ENCODE peak calls at places on chromosomes 5 and 9, in five cellular contexts. G is SK-N-SH, F is GM23338, D is HCT116, N is OCI-LY7. M is an unnamed sample.

GRCh38 chr5:94396687-94397086 is 221.7 kb downstream of the KIAA0825 start:
- DNase-seq in G (no peak), F (no peak), D (no peak), N (no peak), M (no peak)

GRCh38 chr5:140261403-140262171 is 41.3 kb downstream of the PFDN1 start:
- DNase-seq in G (no peak), F (no peak), D (peak), N (no peak), M (peak)

GRCh38 chr5:3394877-3395599 is 200.6 kb upstream of the IRX1 start:
- DNase-seq in G (no peak), F (no peak), D (no peak), N (no peak), M (no peak)

GRCh38 chr5:151164687-151165392 is 7.3 kb upstream of the ANXA6 start:
- DNase-seq in G (peak), F (peak), D (peak), N (peak), M (peak)

GRCh38 chr5:96157077-96157780 is 195.6 kb upstream of the ELL2 start:
- DNase-seq in G (no peak), F (no peak), D (no peak), N (no peak), M (peak)

GRCh38 chr5:84378961-84379360 is 5.7 kb downstream of the EDIL3 start:
- DNase-seq in G (no peak), F (no peak), D (no peak), N (no peak), M (no peak)

GRCh38 chr5:163619273-163619672 is 113.9 kb downstream of the MAT2B start:
- DNase-seq in G (no peak), F (no peak), D (no peak), N (no peak), M (no peak)

GRCh38 chr9:95425910-95426551 is 90.7 kb downstream of the PTCH1 start:
- DNase-seq in G (no peak), F (no peak), D (no peak), N (peak), M (peak)

GRCh38 chr5:173791878-173792277 is 96.3 kb upstream of the CPEB4 start:
- DNase-seq in G (no peak), F (no peak), D (no peak), N (no peak), M (no peak)

GRCh38 chr5:94524841-94525697 is 93.3 kb downstream of the KIAA0825 start:
- DNase-seq in G (peak), F (peak), D (peak), N (peak), M (peak)

GRCh38 chr9:38360880-38361836 is 31.3 kb upstream of the ALDH1B1 start:
- DNase-seq in G (no peak), F (no peak), D (no peak), N (no peak), M (no peak)

GRCh38 chr9:76835571-76836283 is 70.2 kb downstream of the PRUNE2 start:
- DNase-seq in G (no peak), F (no peak), D (no peak), N (no peak), M (peak)

GRCh38 chr9:17824191-17824926 is 245.5 kb downstream of the SH3GL2 start:
- DNase-seq in G (no peak), F (peak), D (no peak), N (no peak), M (no peak)

GRCh38 chr5:61162832-61163567 is 732 bp upstream of the SMIM15 start:
- DNase-seq in G (peak), F (peak), D (no peak), N (no peak), M (no peak)

GRCh38 chr9:76302947-76303550 is 91.2 kb downstream of the RFK start:
- DNase-seq in G (peak), F (peak), D (peak), N (peak), M (peak)

GRCh38 chr5:26482817-26483375 is 555.5 kb downstream of the CDH9 start:
- DNase-seq in G (peak), F (peak), D (peak), N (peak), M (peak)

GRCh38 chr9:98191615-98192502 is 578 bp downstream of the CORO2A start:
- DNase-seq in G (peak), F (peak), D (no peak), N (peak), M (peak)

GRCh38 chr5:130289132-130290088 is 385.1 kb downstream of the CHSY3 start:
- DNase-seq in G (no peak), F (no peak), D (no peak), N (no peak), M (no peak)

GRCh38 chr5:78547171-78547570 is 101.4 kb downstream of the LHFPL2 start:
- DNase-seq in G (no peak), F (no peak), D (no peak), N (no peak), M (no peak)

GRCh38 chr5:39531299-39531698 is 106.5 kb upstream of the DAB2 start:
- DNase-seq in G (no peak), F (no peak), D (no peak), N (no peak), M (no peak)

GRCh38 chr5:39521945-39522590 is 97.3 kb upstream of the DAB2 start:
- DNase-seq in G (no peak), F (no peak), D (no peak), N (no peak), M (no peak)

GRCh38 chr5:39523821-39524220 is 99.0 kb upstream of the DAB2 start:
- DNase-seq in G (no peak), F (no peak), D (no peak), N (no peak), M (no peak)

GRCh38 chr5:39532511-39532910 is 107.7 kb upstream of the DAB2 start:
- DNase-seq in G (no peak), F (no peak), D (no peak), N (no peak), M (no peak)

DNA sequence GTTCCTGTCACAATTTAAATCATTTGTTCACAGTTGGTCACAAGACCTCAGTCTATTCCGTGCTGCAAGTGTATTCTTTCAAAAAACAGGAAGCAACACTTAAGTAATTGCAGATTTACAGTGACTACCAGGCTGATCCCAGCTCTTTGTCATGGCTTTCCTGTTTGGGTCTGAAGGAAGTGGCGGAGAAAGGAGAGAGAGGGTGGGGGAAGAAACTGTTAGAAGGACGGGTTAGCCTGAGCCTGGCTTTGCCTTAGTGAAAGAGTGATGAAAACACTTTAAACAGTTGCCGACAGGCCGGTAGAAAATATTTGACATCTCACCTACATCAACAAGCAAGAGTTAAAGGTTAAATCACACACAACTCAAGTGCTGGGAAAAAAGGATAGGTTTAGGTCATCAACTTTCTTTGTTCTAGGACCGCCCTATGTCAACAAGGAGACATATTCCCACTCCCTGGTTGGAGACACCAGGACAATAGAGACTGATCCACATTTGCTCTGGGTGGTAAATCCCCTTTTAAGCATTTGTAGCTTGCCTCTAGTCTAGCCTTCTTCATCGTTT is 102.2 kb upstream of the DAB2 start:
- DNase-seq in G (no peak), F (peak), D (no peak), N (no peak), M (peak)
- TF ChIP-seq EZH2phosphoT487 in G (no peak), F (no peak), D (no peak), N (no peak), M (no peak)

GRCh38 chr5:154478752-154479159 is 729 bp upstream of the HAND1 start:
- DNase-seq in G (peak), F (peak), D (no peak), N (no peak), M (peak)

GRCh38 chr5:154478224-154478565 is at the start of gene HAND1:
- DNase-seq in G (peak), F (peak), D (peak), N (no peak), M (peak)

GRCh38 chr5:154479160-154479943 is 1.3 kb upstream of the HAND1 start:
- DNase-seq in G (no peak), F (peak), D (no peak), N (no peak), M (no peak)

GRCh38 chr5:154476343-154477213 is 1.4 kb downstream of the HAND1 start:
- DNase-seq in G (no peak), F (peak), D (no peak), N (no peak), M (no peak)

GRCh38 chr5:154477382-154478223 is 424 bp downstream of the HAND1 start:
- DNase-seq in G (no peak), F (peak), D (no peak), N (no peak), M (peak)
- TF ChIP-seq EZH2phosphoT487 in G (no peak), F (peak), D (no peak), N (no peak), M (no peak)

GRCh38 chr9:87891754-87892153 is 9.1 kb downstream of the SPATA31E1 start:
- DNase-seq in G (no peak), F (no peak), D (no peak), N (no peak), M (no peak)
- TF ChIP-seq EZH2phosphoT487 in G (no peak), F (no peak), D (no peak), N (no peak), M (no peak)

GRCh38 chr9:116653580-116654355 is 33.3 kb upstream of the TRIM32 start:
- DNase-seq in G (no peak), F (no peak), D (no peak), N (no peak), M (no peak)
- TF ChIP-seq EZH2phosphoT487 in G (no peak), F (no peak), D (no peak), N (no peak), M (no peak)

GRCh38 chr5:38940230-38940858 is 94.5 kb downstream of the OSMR start:
- DNase-seq in G (no peak), F (no peak), D (no peak), N (no peak), M (no peak)
- TF ChIP-seq EZH2phosphoT487 in G (no peak), F (no peak), D (no peak), N (no peak), M (no peak)

GRCh38 chr5:90119531-90119940 is 290.0 kb downstream of the CETN3 start:
- DNase-seq in G (no peak), F (no peak), D (no peak), N (no peak), M (no peak)
- TF ChIP-seq EZH2phosphoT487 in G (no peak), F (no peak), D (no peak), N (no peak), M (no peak)

GRCh38 chr5:171340491-171340890 is 31.4 kb downstream of the TLX3 start:
- DNase-seq in G (no peak), F (no peak), D (no peak), N (no peak), M (no peak)

GRCh38 chr5:171340042-171340441 is 31.0 kb downstream of the TLX3 start:
- DNase-seq in G (no peak), F (no peak), D (no peak), N (no peak), M (no peak)

GRCh38 chr5:171336486-171337206 is 27.6 kb downstream of the TLX3 start:
- DNase-seq in G (no peak), F (peak), D (peak), N (no peak), M (peak)

GRCh38 chr5:171335616-171336015 is 26.6 kb downstream of the TLX3 start:
- DNase-seq in G (no peak), F (no peak), D (no peak), N (no peak), M (no peak)

DNA sequence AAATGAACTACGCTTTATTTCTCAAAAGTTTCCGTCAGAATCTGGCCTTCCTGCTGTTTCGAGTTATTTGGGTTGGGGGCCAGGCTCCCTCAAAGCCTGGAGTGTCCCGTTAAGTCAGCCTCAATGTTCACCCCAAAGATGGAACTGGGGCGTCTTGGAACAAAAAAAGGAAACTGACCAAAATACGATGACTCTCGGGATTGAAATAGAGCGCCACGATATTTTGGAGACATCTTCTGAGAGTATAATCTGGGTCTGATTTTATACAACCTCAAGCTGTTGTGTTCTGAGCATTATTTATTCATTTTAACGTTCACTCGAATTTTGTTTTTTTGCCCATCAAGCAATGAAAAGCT is 28.1 kb downstream of the TLX3 start:
- DNase-seq in G (no peak), F (no peak), D (no peak), N (no peak), M (no peak)
- TF ChIP-seq EZH2phosphoT487 in G (no peak), F (no peak), D (no peak), N (no peak), M (no peak)

DNA sequence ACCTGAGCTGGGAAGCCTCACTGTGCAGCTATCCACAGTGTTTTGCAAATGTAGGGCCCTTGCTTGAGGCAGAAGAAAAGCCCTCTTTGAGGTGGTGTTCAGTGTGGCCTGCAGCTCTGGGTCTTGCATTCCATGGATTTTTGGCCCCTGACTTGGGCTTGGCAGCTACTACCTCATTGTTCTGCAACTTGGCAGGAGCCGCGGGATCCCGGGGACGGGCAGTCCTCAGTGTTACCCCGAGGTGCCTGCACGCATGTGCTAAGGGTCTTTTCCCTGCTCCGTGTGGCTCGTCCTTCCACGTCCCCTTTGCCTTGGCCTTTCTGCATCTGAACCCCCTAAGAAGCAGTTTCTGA is 39.8 kb downstream of the NEK6 start:
- DNase-seq in G (no peak), F (peak), D (peak), N (no peak), M (peak)
- TF ChIP-seq EZH2phosphoT487 in G (no peak), F (no peak), D (no peak), N (no peak), M (no peak)

GRCh38 chr5:143837306-143837848 is 25.4 kb downstream of the HMHB1 start:
- DNase-seq in G (peak), F (no peak), D (no peak), N (no peak), M (peak)
- TF ChIP-seq EZH2phosphoT487 in G (no peak), F (no peak), D (no peak), N (no peak), M (no peak)